ENCODE peak calls at places on chromosomes 5 and 9, in four cellular contexts. One of them, this sample, is unnamed.

GRCh38 chr9:128148509-128149000 is 698 bp upstream of the LCN2 start:
- DNase-seq in IMR-90: no peak
- DNase-seq in H9: no peak
- DNase-seq in mesendoderm: no peak
- DNase-seq in this sample: no peak

GRCh38 chr9:133563286-133564213 is 29.0 kb downstream of the ADAMTSL2 start:
- DNase-seq in IMR-90: peak
- DNase-seq in H9: no peak
- DNase-seq in mesendoderm: no peak
- DNase-seq in this sample: no peak

GRCh38 chr5:103804714-103805113 is 242.1 kb upstream of the NUDT12 start:
- DNase-seq in IMR-90: peak
- DNase-seq in H9: no peak
- DNase-seq in mesendoderm: peak
- DNase-seq in this sample: no peak

GRCh38 chr9:37715991-37716505 is 37.6 kb upstream of the TRMT10B start:
- DNase-seq in IMR-90: no peak
- DNase-seq in H9: no peak
- DNase-seq in mesendoderm: no peak
- DNase-seq in this sample: no peak

GRCh38 chr9:21750021-21750735 is 52.3 kb upstream of the MTAP start:
- DNase-seq in IMR-90: no peak
- DNase-seq in H9: no peak
- DNase-seq in mesendoderm: no peak
- DNase-seq in this sample: no peak

GRCh38 chr5:135833961-135834638 is 363 bp upstream of the SLC25A48 start:
- DNase-seq in IMR-90: no peak
- DNase-seq in H9: no peak
- DNase-seq in mesendoderm: no peak
- DNase-seq in this sample: peak

GRCh38 chr9:133615101-133615896 is 6.1 kb upstream of the FAM163B start:
- DNase-seq in IMR-90: no peak
- DNase-seq in H9: no peak
- DNase-seq in mesendoderm: no peak
- DNase-seq in this sample: no peak

GRCh38 chr5:157913575-157913974 is 54.6 kb upstream of the CLINT1 start:
- DNase-seq in IMR-90: no peak
- DNase-seq in H9: no peak
- DNase-seq in mesendoderm: peak
- DNase-seq in this sample: no peak

GRCh38 chr5:172175263-172175719 is 12.7 kb downstream of the STK10 start:
- DNase-seq in IMR-90: no peak
- DNase-seq in H9: no peak
- DNase-seq in mesendoderm: no peak
- DNase-seq in this sample: no peak

GRCh38 chr9:95346021-95346420 is 28.5 kb upstream of the FANCC start:
- DNase-seq in IMR-90: no peak
- DNase-seq in H9: no peak
- DNase-seq in mesendoderm: no peak
- DNase-seq in this sample: no peak

GRCh38 chr5:180466316-180466715 is 27.9 kb upstream of the CNOT6 start:
- DNase-seq in IMR-90: no peak
- DNase-seq in H9: no peak
- DNase-seq in mesendoderm: no peak
- DNase-seq in this sample: no peak

GRCh38 chr5:6308683-6309082 is 69.7 kb downstream of the MED10 start:
- DNase-seq in IMR-90: no peak
- DNase-seq in H9: no peak
- DNase-seq in mesendoderm: no peak
- DNase-seq in this sample: no peak

GRCh38 chr5:154944716-154945115 is 3.8 kb downstream of the MRPL22 start:
- DNase-seq in IMR-90: no peak
- DNase-seq in H9: no peak
- DNase-seq in mesendoderm: no peak
- DNase-seq in this sample: no peak

GRCh38 chr9:38681747-38682227 is 38.1 kb downstream of the FAM240B start:
- DNase-seq in IMR-90: peak
- DNase-seq in H9: no peak
- DNase-seq in mesendoderm: no peak
- DNase-seq in this sample: no peak

GRCh38 chr5:71932131-71932635 is 175.1 kb upstream of the MAP1B start:
- DNase-seq in IMR-90: peak
- DNase-seq in H9: no peak
- DNase-seq in mesendoderm: no peak
- DNase-seq in this sample: no peak

GRCh38 chr5:160269017-160269416 is 39.7 kb downstream of the FABP6 start:
- DNase-seq in IMR-90: peak
- DNase-seq in H9: no peak
- DNase-seq in mesendoderm: no peak
- DNase-seq in this sample: no peak

GRCh38 chr9:123468541-123468940 is 112.5 kb downstream of the CRB2 start:
- DNase-seq in IMR-90: no peak
- DNase-seq in H9: no peak
- DNase-seq in mesendoderm: no peak
- DNase-seq in this sample: no peak

GRCh38 chr9:72145093-72145492 is 4.1 kb upstream of the GDA start:
- DNase-seq in IMR-90: no peak
- DNase-seq in H9: no peak
- DNase-seq in mesendoderm: no peak
- DNase-seq in this sample: no peak

GRCh38 chr5:125134216-125135081 is 388.0 kb upstream of the ZNF608 start:
- DNase-seq in IMR-90: peak
- DNase-seq in H9: no peak
- DNase-seq in mesendoderm: peak
- DNase-seq in this sample: no peak

GRCh38 chr5:71537681-71538080 is 49.5 kb upstream of the MCCC2 start:
- DNase-seq in IMR-90: no peak
- DNase-seq in H9: no peak
- DNase-seq in mesendoderm: peak
- DNase-seq in this sample: no peak

GRCh38 chr5:88203977-88204735 is 64.5 kb downstream of the TMEM161B start:
- DNase-seq in IMR-90: peak
- DNase-seq in H9: no peak
- DNase-seq in mesendoderm: peak
- DNase-seq in this sample: no peak

GRCh38 chr9:106947501-106947900 is 84.5 kb downstream of the ZNF462 start:
- DNase-seq in IMR-90: no peak
- DNase-seq in H9: no peak
- DNase-seq in mesendoderm: no peak
- DNase-seq in this sample: no peak

GRCh38 chr5:53874409-53874808 is 314.0 kb downstream of the NDUFS4 start:
- DNase-seq in IMR-90: no peak
- DNase-seq in H9: peak
- DNase-seq in mesendoderm: peak
- DNase-seq in this sample: no peak

GRCh38 chr9:91833878-91834255 is 116.2 kb downstream of the ROR2 start:
- DNase-seq in IMR-90: no peak
- DNase-seq in H9: no peak
- DNase-seq in mesendoderm: no peak
- DNase-seq in this sample: no peak

GRCh38 chr9:91835632-91836031 is 114.4 kb downstream of the ROR2 start:
- DNase-seq in IMR-90: no peak
- DNase-seq in H9: no peak
- DNase-seq in mesendoderm: no peak
- DNase-seq in this sample: no peak

GRCh38 chr9:91833096-91833877 is 116.7 kb downstream of the ROR2 start:
- DNase-seq in IMR-90: no peak
- DNase-seq in H9: no peak
- DNase-seq in mesendoderm: no peak
- DNase-seq in this sample: no peak

GRCh38 chr9:91836515-91836914 is 113.5 kb downstream of the ROR2 start:
- DNase-seq in IMR-90: no peak
- DNase-seq in H9: no peak
- DNase-seq in mesendoderm: no peak
- DNase-seq in this sample: no peak

DNA sequence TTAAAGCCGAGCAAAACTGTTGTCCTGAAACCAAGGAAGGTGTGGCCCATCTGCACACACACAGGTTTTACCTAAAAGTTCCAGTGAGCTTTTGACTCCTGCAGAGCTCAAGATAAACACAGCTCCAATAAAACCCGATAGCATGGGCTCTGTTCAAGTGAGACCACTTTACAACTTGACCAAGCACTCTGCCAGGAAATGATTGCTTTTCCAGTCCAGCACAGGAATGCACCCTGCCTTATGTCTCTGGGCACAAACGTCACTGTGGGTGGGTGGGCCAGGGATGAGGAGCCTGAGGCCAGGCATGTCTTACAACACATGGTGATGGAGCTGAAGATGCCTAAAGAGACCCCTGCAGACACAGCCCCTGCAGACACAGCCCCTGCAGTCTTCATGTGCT is 115.3 kb downstream of the ROR2 start:
- DNase-seq in IMR-90: no peak
- DNase-seq in H9: no peak
- DNase-seq in mesendoderm: no peak
- DNase-seq in this sample: no peak
- H3K56ac ChIP-seq in IMR-90: no peak
- H3K56ac ChIP-seq in H9: no peak
- H3K56ac ChIP-seq in mesendoderm: no peak
- H3K56ac ChIP-seq in this sample: no peak

GRCh38 chr5:177356756-177357458 is 817 bp upstream of the RGS14 start:
- DNase-seq in IMR-90: no peak
- DNase-seq in H9: no peak
- DNase-seq in mesendoderm: no peak
- DNase-seq in this sample: no peak
- H3K56ac ChIP-seq in IMR-90: no peak
- H3K56ac ChIP-seq in H9: no peak
- H3K56ac ChIP-seq in mesendoderm: no peak
- H3K56ac ChIP-seq in this sample: no peak

GRCh38 chr5:38458174-38458573 is 98.3 kb downstream of the LIFR start:
- DNase-seq in IMR-90: no peak
- DNase-seq in H9: no peak
- DNase-seq in mesendoderm: no peak
- DNase-seq in this sample: no peak
- H3K56ac ChIP-seq in IMR-90: no peak
- H3K56ac ChIP-seq in H9: no peak
- H3K56ac ChIP-seq in mesendoderm: no peak
- H3K56ac ChIP-seq in this sample: no peak

GRCh38 chr5:107878676-107879075 is 207.9 kb upstream of the EFNA5 start:
- DNase-seq in IMR-90: no peak
- DNase-seq in H9: no peak
- DNase-seq in mesendoderm: no peak
- DNase-seq in this sample: no peak

GRCh38 chr5:107873877-107874276 is 203.1 kb upstream of the EFNA5 start:
- DNase-seq in IMR-90: no peak
- DNase-seq in H9: no peak
- DNase-seq in mesendoderm: no peak
- DNase-seq in this sample: no peak

GRCh38 chr5:107870984-107871383 is 200.2 kb upstream of the EFNA5 start:
- DNase-seq in IMR-90: no peak
- DNase-seq in H9: no peak
- DNase-seq in mesendoderm: no peak
- DNase-seq in this sample: no peak

GRCh38 chr5:107875834-107876233 is 205.1 kb upstream of the EFNA5 start:
- DNase-seq in IMR-90: peak
- DNase-seq in H9: no peak
- DNase-seq in mesendoderm: peak
- DNase-seq in this sample: no peak

DNA sequence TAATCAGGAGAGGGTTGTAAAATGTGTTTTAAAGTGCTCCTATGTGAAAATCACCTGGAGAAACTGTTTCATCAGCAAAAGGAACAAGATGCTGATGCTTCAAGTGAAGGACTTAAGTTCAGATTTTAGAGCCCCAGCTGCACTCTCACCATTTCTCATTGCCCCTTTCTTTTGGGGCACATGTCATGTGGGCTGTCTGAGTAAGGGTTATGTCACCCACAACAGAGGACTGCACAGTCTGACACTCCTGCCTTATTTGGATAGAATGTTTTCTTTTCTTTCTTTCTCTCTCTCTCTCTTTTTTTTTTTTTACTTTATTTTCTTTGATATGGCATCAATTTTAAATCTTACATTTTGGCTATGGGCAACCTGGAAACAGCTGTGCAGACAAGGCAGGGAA is 204.1 kb upstream of the EFNA5 start:
- DNase-seq in IMR-90: peak
- DNase-seq in H9: no peak
- DNase-seq in mesendoderm: no peak
- DNase-seq in this sample: no peak
- H3K56ac ChIP-seq in IMR-90: no peak
- H3K56ac ChIP-seq in H9: no peak
- H3K56ac ChIP-seq in mesendoderm: no peak
- H3K56ac ChIP-seq in this sample: no peak

GRCh38 chr5:109965634-109966033 is 275.9 kb downstream of the MAN2A1 start:
- DNase-seq in IMR-90: no peak
- DNase-seq in H9: no peak
- DNase-seq in mesendoderm: no peak
- DNase-seq in this sample: no peak
- H3K56ac ChIP-seq in IMR-90: no peak
- H3K56ac ChIP-seq in H9: no peak
- H3K56ac ChIP-seq in mesendoderm: no peak
- H3K56ac ChIP-seq in this sample: no peak

GRCh38 chr5:106086352-106086751 is 1584.4 kb downstream of the EFNA5 start:
- DNase-seq in IMR-90: no peak
- DNase-seq in H9: no peak
- DNase-seq in mesendoderm: no peak
- DNase-seq in this sample: no peak

GRCh38 chr5:106085136-106085535 is 1585.6 kb downstream of the EFNA5 start:
- DNase-seq in IMR-90: no peak
- DNase-seq in H9: no peak
- DNase-seq in mesendoderm: no peak
- DNase-seq in this sample: no peak

GRCh38 chr5:106076655-106077054 is 1594.1 kb downstream of the EFNA5 start:
- DNase-seq in IMR-90: no peak
- DNase-seq in H9: no peak
- DNase-seq in mesendoderm: no peak
- DNase-seq in this sample: no peak

GRCh38 chr5:106080540-106080939 is 1590.2 kb downstream of the EFNA5 start:
- DNase-seq in IMR-90: no peak
- DNase-seq in H9: no peak
- DNase-seq in mesendoderm: no peak
- DNase-seq in this sample: no peak
- H3K56ac ChIP-seq in IMR-90: no peak
- H3K56ac ChIP-seq in H9: no peak
- H3K56ac ChIP-seq in mesendoderm: no peak
- H3K56ac ChIP-seq in this sample: no peak